ENCODE peak calls at places on chromosomes 11 and 22, in seven cellular contexts. One of them, this sample, is unnamed.

GRCh38 chr11:114289779-114290178 is 6.4 kb upstream of the NNMT start:
- DNase-seq in coronary artery: no peak
- DNase-seq in cardiac fibroblast: no peak
- DNase-seq in WTC11: no peak
- DNase-seq in RWPE1: no peak
- DNase-seq in MCF 10A: no peak
- DNase-seq in AG09319: no peak
- DNase-seq in this sample: no peak

GRCh38 chr11:107741044-107741823 is 29.4 kb upstream of the SLN start:
- DNase-seq in WTC11: no peak
- DNase-seq in RWPE1: no peak
- DNase-seq in AG09319: no peak
- DNase-seq in MCF 10A: peak
- DNase-seq in cardiac fibroblast: peak
- DNase-seq in coronary artery: no peak
- DNase-seq in this sample: no peak

GRCh38 chr11:13954591-13954990 is 7.9 kb upstream of the SPON1 start:
- DNase-seq in cardiac fibroblast: no peak
- DNase-seq in MCF 10A: no peak
- DNase-seq in RWPE1: no peak
- DNase-seq in AG09319: no peak
- DNase-seq in WTC11: no peak
- DNase-seq in coronary artery: no peak
- DNase-seq in this sample: no peak

GRCh38 chr22:17918840-17919239 is 105.5 kb downstream of the MICAL3 start:
- DNase-seq in WTC11: no peak
- DNase-seq in coronary artery: no peak
- DNase-seq in RWPE1: no peak
- DNase-seq in AG09319: no peak
- DNase-seq in MCF 10A: no peak
- DNase-seq in cardiac fibroblast: no peak
- DNase-seq in this sample: no peak

GRCh38 chr11:76810151-76810853 is 27.1 kb downstream of the TSKU start:
- DNase-seq in RWPE1: peak
- DNase-seq in coronary artery: peak
- DNase-seq in AG09319: no peak
- DNase-seq in MCF 10A: peak
- DNase-seq in WTC11: no peak
- DNase-seq in cardiac fibroblast: peak
- DNase-seq in this sample: no peak

GRCh38 chr11:40797981-40798380 is 661.5 kb downstream of the LRRC4C start:
- DNase-seq in RWPE1: peak
- DNase-seq in coronary artery: no peak
- DNase-seq in cardiac fibroblast: no peak
- DNase-seq in MCF 10A: peak
- DNase-seq in WTC11: no peak
- DNase-seq in AG09319: no peak
- DNase-seq in this sample: no peak

GRCh38 chr11:106828976-106829375 is 189.3 kb downstream of the GUCY1A2 start:
- DNase-seq in coronary artery: no peak
- DNase-seq in WTC11: no peak
- DNase-seq in MCF 10A: no peak
- DNase-seq in cardiac fibroblast: no peak
- DNase-seq in AG09319: no peak
- DNase-seq in RWPE1: no peak
- DNase-seq in this sample: no peak

GRCh38 chr22:44625981-44626687 is 75.9 kb upstream of the PRR5 start:
- DNase-seq in RWPE1: peak
- DNase-seq in AG09319: no peak
- DNase-seq in WTC11: peak
- DNase-seq in cardiac fibroblast: peak
- DNase-seq in coronary artery: no peak
- DNase-seq in MCF 10A: peak
- DNase-seq in this sample: peak

GRCh38 chr11:114185436-114185835 is 110.8 kb upstream of the NNMT start:
- DNase-seq in cardiac fibroblast: no peak
- DNase-seq in AG09319: no peak
- DNase-seq in WTC11: no peak
- DNase-seq in RWPE1: no peak
- DNase-seq in MCF 10A: no peak
- DNase-seq in coronary artery: no peak
- DNase-seq in this sample: no peak

GRCh38 chr11:62104816-62105610 is 18.8 kb upstream of the INCENP start:
- DNase-seq in AG09319: peak
- DNase-seq in cardiac fibroblast: peak
- DNase-seq in RWPE1: no peak
- DNase-seq in WTC11: no peak
- DNase-seq in MCF 10A: no peak
- DNase-seq in coronary artery: no peak
- DNase-seq in this sample: no peak

GRCh38 chr11:117281159-117281558 is 10.0 kb upstream of the BACE1-AS start:
- DNase-seq in coronary artery: no peak
- DNase-seq in MCF 10A: peak
- DNase-seq in RWPE1: peak
- DNase-seq in cardiac fibroblast: peak
- DNase-seq in WTC11: no peak
- DNase-seq in AG09319: peak
- DNase-seq in this sample: no peak

GRCh38 chr11:117997436-117998200 is 11.4 kb downstream of the IL10RA start:
- DNase-seq in AG09319: no peak
- DNase-seq in MCF 10A: no peak
- DNase-seq in RWPE1: no peak
- DNase-seq in WTC11: no peak
- DNase-seq in coronary artery: peak
- DNase-seq in cardiac fibroblast: no peak
- DNase-seq in this sample: no peak

GRCh38 chr11:57646756-57647303 is 2.9 kb downstream of the YPEL4 start:
- DNase-seq in AG09319: no peak
- DNase-seq in cardiac fibroblast: no peak
- DNase-seq in coronary artery: no peak
- DNase-seq in RWPE1: no peak
- DNase-seq in MCF 10A: no peak
- DNase-seq in WTC11: peak
- DNase-seq in this sample: no peak

GRCh38 chr11:95736268-95737208 is 53.0 kb downstream of the FAM76B start:
- DNase-seq in coronary artery: no peak
- DNase-seq in MCF 10A: no peak
- DNase-seq in AG09319: no peak
- DNase-seq in WTC11: no peak
- DNase-seq in cardiac fibroblast: peak
- DNase-seq in RWPE1: no peak
- DNase-seq in this sample: no peak

GRCh38 chr11:61698173-61698965 is 18.2 kb downstream of the DAGLA start:
- DNase-seq in WTC11: no peak
- DNase-seq in MCF 10A: no peak
- DNase-seq in coronary artery: no peak
- DNase-seq in AG09319: no peak
- DNase-seq in RWPE1: no peak
- DNase-seq in cardiac fibroblast: no peak
- DNase-seq in this sample: no peak

GRCh38 chr11:95682552-95682951 is 107.0 kb downstream of the FAM76B start:
- DNase-seq in MCF 10A: no peak
- DNase-seq in coronary artery: no peak
- DNase-seq in WTC11: no peak
- DNase-seq in RWPE1: no peak
- DNase-seq in AG09319: no peak
- DNase-seq in cardiac fibroblast: no peak
- DNase-seq in this sample: no peak

GRCh38 chr11:87879118-87879517 is 296.1 kb downstream of the RAB38 start:
- DNase-seq in AG09319: peak
- DNase-seq in RWPE1: no peak
- DNase-seq in coronary artery: no peak
- DNase-seq in cardiac fibroblast: peak
- DNase-seq in WTC11: no peak
- DNase-seq in MCF 10A: peak
- DNase-seq in this sample: no peak

DNA sequence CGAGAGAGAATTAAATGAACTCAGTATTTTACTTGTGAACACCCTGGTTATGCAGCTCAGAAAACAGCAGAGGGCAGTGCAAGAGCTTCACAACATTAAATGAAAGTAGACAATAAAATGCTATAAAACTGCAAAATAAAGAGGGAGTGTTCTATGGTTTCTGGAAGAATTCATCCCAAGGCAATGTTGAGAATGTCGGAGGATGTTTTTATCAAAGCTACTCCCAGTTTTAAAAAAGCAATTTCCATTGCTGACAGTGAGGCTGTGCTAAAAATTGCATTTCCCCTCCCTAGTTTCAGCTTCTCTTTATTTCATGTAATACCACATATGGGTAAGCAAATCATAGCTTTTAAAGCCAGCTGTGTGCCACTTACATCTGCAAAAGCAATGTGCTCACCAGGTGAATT is 296.9 kb downstream of the RAB38 start:
- DNase-seq in cardiac fibroblast: peak
- DNase-seq in WTC11: no peak
- DNase-seq in RWPE1: peak
- DNase-seq in MCF 10A: peak
- DNase-seq in AG09319: peak
- DNase-seq in coronary artery: no peak
- DNase-seq in this sample: no peak
- TF ChIP-seq CTCF in cardiac fibroblast: peak
- TF ChIP-seq CTCF in WTC11: peak
- TF ChIP-seq CTCF in RWPE1: peak
- TF ChIP-seq CTCF in MCF 10A: peak
- TF ChIP-seq CTCF in AG09319: peak
- TF ChIP-seq CTCF in coronary artery: no peak
- TF ChIP-seq CTCF in this sample: no peak

DNA sequence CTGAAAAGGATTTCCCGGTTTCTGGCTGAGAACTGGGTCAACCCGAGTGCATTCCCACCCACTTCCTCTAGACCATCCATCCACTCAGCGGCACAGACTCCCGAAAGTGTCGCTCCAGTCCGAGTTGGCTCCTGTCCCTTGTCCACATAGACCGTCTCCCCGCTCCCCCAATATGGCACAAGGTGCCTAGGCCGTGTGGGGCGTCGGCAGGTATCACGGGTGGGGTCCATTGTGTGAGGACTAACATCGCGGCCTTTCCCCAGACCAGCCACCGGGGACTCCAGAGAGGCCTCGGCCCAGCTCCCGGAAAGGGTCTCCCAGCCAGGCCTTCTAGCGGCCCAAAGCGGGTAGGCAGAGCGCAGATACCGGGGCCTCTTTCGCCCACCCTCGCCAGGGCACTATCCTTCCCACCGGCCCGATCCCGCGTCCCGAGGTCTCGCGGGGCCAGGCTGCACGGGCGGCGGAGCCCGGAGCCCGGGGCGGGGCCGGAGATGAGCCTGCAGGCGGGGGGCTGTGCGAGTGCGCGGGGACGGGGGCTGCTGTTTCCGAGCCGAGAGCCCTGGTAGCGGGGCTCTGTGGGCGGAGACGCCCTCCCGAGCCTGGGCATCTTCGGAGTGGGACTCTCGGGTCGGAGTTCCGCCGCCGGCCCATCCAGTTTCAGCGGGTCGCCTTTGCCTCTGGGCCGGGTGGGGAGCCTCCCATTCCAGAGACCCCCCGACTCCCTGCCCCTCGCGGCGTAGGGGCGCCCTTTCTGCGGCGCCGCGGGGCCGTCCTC is 21.1 kb downstream of the SERPINH1 start:
- DNase-seq in coronary artery: peak
- DNase-seq in MCF 10A: no peak
- DNase-seq in WTC11: peak
- DNase-seq in RWPE1: peak
- DNase-seq in cardiac fibroblast: peak
- DNase-seq in AG09319: no peak
- DNase-seq in this sample: peak
- TF ChIP-seq CTCF in coronary artery: peak
- TF ChIP-seq CTCF in MCF 10A: peak
- TF ChIP-seq CTCF in WTC11: no peak
- TF ChIP-seq CTCF in RWPE1: peak
- TF ChIP-seq CTCF in cardiac fibroblast: peak
- TF ChIP-seq CTCF in AG09319: peak
- TF ChIP-seq CTCF in this sample: peak

GRCh38 chr11:103812680-103813079 is 223.8 kb upstream of the DDI1 start:
- DNase-seq in WTC11: no peak
- DNase-seq in cardiac fibroblast: no peak
- DNase-seq in MCF 10A: no peak
- DNase-seq in AG09319: peak
- DNase-seq in RWPE1: no peak
- DNase-seq in coronary artery: no peak
- DNase-seq in this sample: no peak
- TF ChIP-seq CTCF in WTC11: no peak
- TF ChIP-seq CTCF in cardiac fibroblast: no peak
- TF ChIP-seq CTCF in MCF 10A: no peak
- TF ChIP-seq CTCF in AG09319: no peak
- TF ChIP-seq CTCF in RWPE1: no peak
- TF ChIP-seq CTCF in coronary artery: no peak
- TF ChIP-seq CTCF in this sample: no peak

GRCh38 chr22:46995501-46996360 is 233.3 kb downstream of the TBC1D22A start:
- DNase-seq in coronary artery: no peak
- DNase-seq in cardiac fibroblast: no peak
- DNase-seq in MCF 10A: no peak
- DNase-seq in AG09319: no peak
- DNase-seq in RWPE1: no peak
- DNase-seq in WTC11: no peak
- DNase-seq in this sample: no peak

GRCh38 chr22:46997311-46997970 is 235.0 kb downstream of the TBC1D22A start:
- DNase-seq in AG09319: no peak
- DNase-seq in MCF 10A: no peak
- DNase-seq in coronary artery: no peak
- DNase-seq in RWPE1: no peak
- DNase-seq in cardiac fibroblast: no peak
- DNase-seq in WTC11: no peak
- DNase-seq in this sample: no peak

GRCh38 chr22:46998346-46998745 is 235.9 kb downstream of the TBC1D22A start:
- DNase-seq in WTC11: no peak
- DNase-seq in coronary artery: no peak
- DNase-seq in AG09319: no peak
- DNase-seq in RWPE1: no peak
- DNase-seq in MCF 10A: no peak
- DNase-seq in cardiac fibroblast: no peak
- DNase-seq in this sample: no peak

GRCh38 chr22:46994983-46995382 is 232.5 kb downstream of the TBC1D22A start:
- DNase-seq in WTC11: no peak
- DNase-seq in RWPE1: no peak
- DNase-seq in AG09319: no peak
- DNase-seq in cardiac fibroblast: no peak
- DNase-seq in MCF 10A: no peak
- DNase-seq in coronary artery: no peak
- DNase-seq in this sample: no peak

DNA sequence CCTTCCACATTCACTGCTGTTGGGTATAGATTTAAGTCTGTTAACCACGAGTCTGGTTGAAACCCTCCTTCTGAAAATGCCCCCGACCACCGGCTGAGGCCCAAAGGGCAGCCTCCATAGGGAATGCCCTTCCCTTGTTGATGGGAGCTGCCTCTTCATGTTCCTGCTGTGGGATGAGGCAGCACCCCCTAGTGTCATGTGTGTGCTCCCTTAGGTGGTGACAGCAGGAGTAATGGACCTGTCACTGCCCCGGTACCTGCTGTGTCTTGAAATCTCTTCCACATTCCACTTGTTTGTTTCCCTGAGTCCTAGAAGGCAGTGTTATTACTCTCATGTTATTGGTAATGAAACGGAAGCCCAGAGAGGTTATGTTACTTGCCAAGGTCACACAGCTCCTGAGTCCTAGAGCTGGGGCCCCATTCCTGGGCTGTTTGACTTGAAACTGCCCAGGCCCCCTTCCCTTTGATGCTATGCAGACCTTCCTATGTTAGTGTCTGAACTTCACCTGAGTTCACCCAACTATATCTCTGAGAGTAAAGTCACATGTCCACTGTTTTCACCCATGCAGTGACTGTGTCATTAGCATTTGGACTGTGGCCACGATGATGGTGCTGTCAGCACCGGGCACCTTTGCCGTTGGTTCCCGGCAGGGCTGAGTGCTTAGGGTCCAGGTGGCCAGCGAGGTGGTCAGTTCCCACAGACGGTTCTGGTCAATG is 234.3 kb downstream of the TBC1D22A start:
- DNase-seq in MCF 10A: peak
- DNase-seq in WTC11: no peak
- DNase-seq in cardiac fibroblast: no peak
- DNase-seq in coronary artery: no peak
- DNase-seq in AG09319: no peak
- DNase-seq in RWPE1: no peak
- DNase-seq in this sample: no peak
- TF ChIP-seq CTCF in MCF 10A: peak
- TF ChIP-seq CTCF in WTC11: no peak
- TF ChIP-seq CTCF in cardiac fibroblast: peak
- TF ChIP-seq CTCF in coronary artery: no peak
- TF ChIP-seq CTCF in AG09319: no peak
- TF ChIP-seq CTCF in RWPE1: no peak
- TF ChIP-seq CTCF in this sample: no peak

This sample was measured in ascending aorta.